ENCODE peak calls at places on chromosomes 16 and 17, in seven cellular contexts. G is stimulated activated CD8-positive, alpha-beta memory T cell treated with anti-CD3 and anti-CD28 coated beads, Interleukin-4, amount 100 ng/mL, for 1 hour; R is activated CD4-positive, alpha-beta T cell treated with anti-CD3 and anti-CD28 coated beads for 48 hours; M is astrocyte of the spinal cord; B is skeletal muscle cell; L is Peyer's patch; S is mesenchymal stem cell. Q is an unnamed sample.

GRCh38 chr17:59561042-59561441 is 4.4 kb upstream of the DHX40 start:
- DNase-seq in B (no peak), G (no peak), M (no peak), L (no peak), S (peak), R (no peak), Q (no peak)

GRCh38 chr16:89383095-89384003 is 107.0 kb downstream of the ANKRD11 start:
- DNase-seq in M (no peak), S (peak), L (peak), B (no peak), R (peak), G (no peak), Q (no peak)

GRCh38 chr16:76941091-76941490 is 249.9 kb upstream of the MON1B start:
- DNase-seq in L (no peak), G (no peak), M (no peak), S (no peak), B (no peak), R (no peak), Q (no peak)

GRCh38 chr17:40886090-40886489 is 1.0 kb upstream of the KRT20 start:
- DNase-seq in M (no peak), S (peak), B (no peak), G (no peak), R (no peak), L (no peak), Q (no peak)

GRCh38 chr16:66478733-66479511 is 51.8 kb downstream of the BEAN1 start:
- DNase-seq in R (peak), S (peak), B (no peak), G (peak), M (peak), L (peak), Q (no peak)

GRCh38 chr17:77859035-77859360 is 99.5 kb upstream of the TNRC6C start:
- DNase-seq in S (no peak), G (no peak), L (no peak), M (no peak), B (no peak), R (no peak), Q (no peak)

GRCh38 chr17:58525239-58525638 is 10.8 kb upstream of the MTMR4 start:
- DNase-seq in R (no peak), B (peak), G (no peak), L (no peak), M (peak), S (peak), Q (peak)

GRCh38 chr16:17161034-17161433 is 309.7 kb downstream of the XYLT1 start:
- DNase-seq in S (no peak), M (no peak), B (no peak), R (no peak), L (no peak), G (no peak), Q (no peak)